ENCODE peak calls at places on chromosomes 2 and 18, in five cellular contexts. R is upper lobe of left lung, N is heart right ventricle, I is right lobe of liver, T is fibroblast of lung. O is an unnamed sample.

GRCh38 chr18:49764032-49764431 is 49.3 kb downstream of the ACAA2 start:
- DNase-seq in R (no peak), N (no peak), I (no peak), T (peak), O (no peak)

GRCh38 chr2:189535433-189535832 is 45.2 kb downstream of the SLC40A1 start:
- DNase-seq in R (no peak), N (no peak), I (no peak), T (no peak), O (no peak)

GRCh38 chr2:156792242-156792840 is 356.2 kb downstream of the GPD2 start:
- DNase-seq in R (no peak), N (no peak), I (no peak), T (no peak), O (no peak)

GRCh38 chr2:54570925-54571694 is 115.0 kb downstream of the SPTBN1 start:
- DNase-seq in R (peak), N (no peak), I (no peak), T (peak), O (peak)

GRCh38 chr2:181892795-181893435 is 1.4 kb downstream of the ITPRID2 start:
- DNase-seq in R (no peak), N (no peak), I (no peak), T (peak), O (no peak)

GRCh38 chr2:170715932-170716777 is 1.0 kb downstream of the SP5 start:
- DNase-seq in R (no peak), N (peak), I (no peak), T (no peak), O (no peak)

GRCh38 chr2:168583710-168584521 is 127.8 kb downstream of the CERS6 start:
- DNase-seq in R (no peak), N (no peak), I (no peak), T (peak), O (no peak)

GRCh38 chr18:63320041-63320689 is 596 bp upstream of the BCL2 start:
- DNase-seq in R (peak), N (peak), I (peak), T (peak), O (peak)

GRCh38 chr2:62933398-62933917 is 117.2 kb upstream of the OTX1 start:
- DNase-seq in R (no peak), N (no peak), I (no peak), T (no peak), O (no peak)

GRCh38 chr2:191866675-191867506 is 20.0 kb upstream of the CAVIN2 start:
- DNase-seq in R (peak), N (no peak), I (no peak), T (peak), O (no peak)

GRCh38 chr2:191869781-191870180 is 22.9 kb upstream of the CAVIN2 start:
- DNase-seq in R (no peak), N (no peak), I (no peak), T (no peak), O (no peak)

GRCh38 chr2:191867507-191867847 is 20.6 kb upstream of the CAVIN2 start:
- DNase-seq in R (no peak), N (no peak), I (no peak), T (no peak), O (no peak)

GRCh38 chr2:191869178-191869577 is 22.3 kb upstream of the CAVIN2 start:
- DNase-seq in R (peak), N (no peak), I (no peak), T (peak), O (no peak)

DNA sequence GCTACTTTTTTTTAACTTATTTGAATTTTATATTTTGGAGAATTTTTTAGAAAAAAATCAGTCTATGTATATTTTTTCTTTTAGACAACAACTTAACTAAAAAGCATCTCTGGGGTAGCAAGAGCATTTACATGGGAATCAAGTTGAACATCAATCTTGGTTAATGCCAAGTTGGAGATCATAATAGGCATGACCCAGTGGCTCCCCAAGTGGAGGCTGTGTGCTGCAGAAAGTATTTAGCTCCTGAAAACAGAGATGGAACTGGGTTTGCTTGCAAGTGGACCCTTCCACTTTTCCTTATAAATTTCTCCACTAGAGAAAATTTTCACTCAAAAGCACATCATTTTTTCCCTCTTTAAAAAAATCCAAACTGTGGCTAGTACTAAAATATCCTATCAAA is 23.9 kb upstream of the CAVIN2 start:
- DNase-seq in R (no peak), N (no peak), I (no peak), T (no peak), O (no peak)
- TF ChIP-seq CTCF in R (no peak), N (no peak), I (no peak), T (peak), O (no peak)

GRCh38 chr2:230227216-230227615 is 1.7 kb downstream of the SP140 start:
- DNase-seq in R (no peak), N (no peak), I (no peak), T (no peak), O (no peak)
- H3K27ac ChIP-seq in R (peak), N (no peak), I (no peak), T (no peak), O (no peak)

GRCh38 chr2:228689049-228689448 is 507.6 kb upstream of the SPHKAP start:
- DNase-seq in R (peak), N (no peak), I (no peak), T (no peak), O (no peak)
- TF ChIP-seq CTCF in R (peak), N (no peak), I (no peak), T (peak), O (no peak)

DNA sequence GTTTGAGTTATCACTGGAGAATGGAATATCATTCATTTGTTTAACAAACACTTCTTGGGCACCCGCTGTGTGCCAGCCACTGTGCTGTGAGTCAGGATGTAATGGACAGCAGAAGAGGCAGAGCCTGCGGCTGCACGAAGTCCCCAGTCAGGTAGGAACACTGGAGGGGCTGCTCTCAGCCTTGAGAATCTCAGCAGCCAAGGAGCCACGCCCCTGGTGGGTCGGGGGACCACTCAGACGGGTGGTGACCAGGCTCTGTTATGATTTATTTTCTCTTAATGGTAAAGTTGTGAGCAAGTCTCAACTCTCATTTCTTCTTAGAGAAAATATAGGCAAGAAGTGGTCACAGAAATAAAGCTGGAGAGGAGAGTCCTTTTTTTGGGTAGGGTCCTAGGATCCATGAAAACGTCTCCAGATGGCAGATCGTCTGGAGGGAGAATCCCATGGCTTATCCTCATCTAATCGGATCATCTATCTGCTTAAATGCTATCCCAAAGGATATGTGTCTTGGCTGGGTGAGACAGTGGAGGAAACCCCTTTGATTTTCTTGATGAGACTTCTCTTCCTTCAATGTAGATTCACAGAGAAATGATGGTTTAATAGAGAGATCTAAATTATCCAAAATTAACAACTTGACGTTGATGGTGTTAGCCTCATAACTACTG is 129.1 kb upstream of the LGALSL start:
- DNase-seq in R (no peak), N (no peak), I (no peak), T (no peak), O (no peak)
- H3K27ac ChIP-seq in R (no peak), N (no peak), I (no peak), T (no peak), O (peak)

GRCh38 chr2:227643990-227644551 is 22.5 kb upstream of the SCYGR5 start:
- DNase-seq in R (no peak), N (no peak), I (no peak), T (no peak), O (no peak)
- TF ChIP-seq CTCF in R (no peak), N (no peak), I (no peak), T (no peak), O (no peak)

DNA sequence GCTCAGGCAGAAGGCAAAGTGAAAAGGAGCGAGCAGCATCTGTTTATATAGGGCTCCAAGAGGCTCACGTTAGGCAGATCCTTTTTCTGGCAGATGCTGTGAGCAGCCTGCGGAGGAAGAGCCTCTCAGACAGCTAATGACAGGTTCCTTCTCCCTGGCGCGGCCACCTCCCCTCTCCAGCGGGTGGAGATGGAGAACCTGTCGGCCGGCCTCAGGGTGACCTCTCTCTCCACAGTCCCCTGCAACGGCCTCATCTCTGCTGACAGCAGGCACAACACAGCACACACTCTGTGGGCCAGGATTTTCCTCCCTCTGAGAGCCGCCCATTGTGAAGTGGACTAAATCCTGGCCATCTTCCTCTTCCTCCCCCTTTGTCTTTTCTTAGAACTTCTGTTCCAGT is 119.8 kb downstream of the PRKCE start:
- DNase-seq in R (peak), N (peak), I (no peak), T (peak), O (no peak)
- H3K27ac ChIP-seq in R (peak), N (peak), I (no peak), T (peak), O (no peak)

GRCh38 chr2:46552528-46552927 is 73.2 kb downstream of the TMEM247 start:
- DNase-seq in R (no peak), N (no peak), I (no peak), T (no peak), O (no peak)

GRCh38 chr2:46554381-46554780 is 75.0 kb downstream of the TMEM247 start:
- DNase-seq in R (no peak), N (no peak), I (no peak), T (no peak), O (no peak)

GRCh38 chr2:46557788-46558187 is 78.4 kb downstream of the TMEM247 start:
- DNase-seq in R (no peak), N (no peak), I (no peak), T (no peak), O (no peak)

GRCh38 chr2:46555646-46556205 is 76.4 kb downstream of the TMEM247 start:
- DNase-seq in R (no peak), N (no peak), I (no peak), T (no peak), O (no peak)

GRCh38 chr2:46555011-46555410 is 75.6 kb downstream of the TMEM247 start:
- DNase-seq in R (no peak), N (no peak), I (no peak), T (no peak), O (peak)
- TF ChIP-seq CTCF in R (no peak), N (peak), I (peak), T (peak), O (peak)

O was measured in CD4-positive, alpha-beta T cell.